ENCODE peak calls at places on chromosomes 11 and 22, in eight cellular contexts. Q, E, V, K, T, M, C and H are unnamed samples.

GRCh38 chr11:15575409-15575808 is 460.7 kb downstream of the INSC start:
- DNase-seq in E (no peak), C (no peak), V (no peak), Q (no peak), K (no peak), T (no peak), M (no peak), H (no peak)

GRCh38 chr11:12017243-12017678 is 8.8 kb upstream of the DKK3 start:
- DNase-seq in Q (no peak), E (no peak), T (no peak), K (no peak), V (no peak), M (no peak), C (no peak), H (no peak)

GRCh38 chr22:32413715-32414114 is 1.7 kb upstream of the RTCB start:
- DNase-seq in M (no peak), V (no peak), C (no peak), Q (no peak), K (no peak), E (no peak), T (no peak), H (no peak)

GRCh38 chr11:56819916-56820315 is 71.4 kb upstream of the OR9G4 start:
- DNase-seq in E (no peak), V (no peak), C (no peak), T (no peak), K (no peak), Q (no peak), M (no peak), H (no peak)

GRCh38 chr22:34976474-34976873 is 89.5 kb upstream of the ISX start:
- DNase-seq in V (no peak), E (no peak), C (no peak), Q (no peak), T (no peak), M (no peak), K (no peak), H (no peak)

GRCh38 chr11:31102875-31103274 is 266.7 kb downstream of the DCDC1 start:
- DNase-seq in C (no peak), V (no peak), E (no peak), T (no peak), Q (no peak), K (no peak), M (no peak), H (no peak)

GRCh38 chr11:45333023-45333422 is 46.9 kb upstream of the SYT13 start:
- DNase-seq in M (no peak), E (no peak), Q (no peak), C (no peak), K (no peak), V (no peak), T (no peak), H (no peak)

GRCh38 chr11:128888034-128888985 is 2.8 kb upstream of the KCNJ5 start:
- DNase-seq in T (no peak), M (no peak), C (no peak), Q (no peak), K (no peak), E (peak; percentile 55), V (no peak), H (no peak)

GRCh38 chr11:93089474-93090102 is 108.2 kb downstream of the SLC36A4 start:
- DNase-seq in C (no peak), E (peak; percentile 28), Q (peak; percentile 38), M (no peak), V (no peak), K (no peak), T (no peak), H (no peak)

GRCh38 chr11:130528301-130528651 is 79.8 kb downstream of the ADAMTS15 start:
- DNase-seq in V (no peak), K (no peak), T (no peak), M (no peak), Q (no peak), C (no peak), E (no peak), H (no peak)

GRCh38 chr11:73237471-73238290 is 19.6 kb downstream of the P2RY2 start:
- DNase-seq in M (no peak), C (peak; percentile 33), E (no peak), T (no peak), K (peak; percentile 35), V (peak; percentile 71), Q (no peak), H (no peak)

GRCh38 chr11:124829986-124830385 is 29.8 kb upstream of the MSANTD2 start:
- DNase-seq in T (no peak), M (no peak), C (no peak), K (no peak), E (no peak), Q (no peak), V (no peak), H (no peak)

GRCh38 chr11:44145011-44145777 is 49.7 kb downstream of the EXT2 start:
- DNase-seq in K (no peak), Q (no peak), C (no peak), M (no peak), E (no peak), V (no peak), T (no peak), H (no peak)

GRCh38 chr11:34238966-34239365 is 118.8 kb downstream of the ABTB2 start:
- DNase-seq in T (no peak), C (no peak), V (no peak), E (no peak), M (no peak), K (no peak), Q (no peak), H (no peak)

GRCh38 chr11:65436412-65437032 is 13.9 kb downstream of the NEAT1 start:
- DNase-seq in T (no peak), V (no peak), M (no peak), Q (peak; percentile 29), K (no peak), C (no peak), E (no peak), H (no peak)

GRCh38 chr11:44484211-44484610 is 81.3 kb upstream of the CD82 start:
- DNase-seq in V (no peak), C (no peak), E (no peak), T (no peak), K (no peak), Q (no peak), M (no peak), H (no peak)

GRCh38 chr11:1500466-1501420 is 14.2 kb upstream of the MOB2 start:
- DNase-seq in M (no peak), K (no peak), E (no peak), Q (no peak), V (peak; percentile 51), T (peak; percentile 7), C (peak; percentile 19), H (no peak)

GRCh38 chr11:88553204-88553603 is 215.7 kb upstream of the CTSC start:
- DNase-seq in V (no peak), M (no peak), E (no peak), Q (no peak), C (no peak), T (no peak), K (no peak), H (no peak)

GRCh38 chr22:27135582-27135981 is 478.2 kb downstream of the MIAT start:
- DNase-seq in Q (no peak), M (no peak), C (no peak), V (no peak), E (no peak), K (no peak), T (no peak), H (no peak)

GRCh38 chr22:50001388-50002231 is 11.0 kb downstream of the IL17REL start:
- DNase-seq in V (no peak), Q (no peak), K (no peak), E (peak; percentile 4), M (no peak), T (no peak), C (peak; percentile 25), H (no peak)

GRCh38 chr11:120529214-120529613 is 17.7 kb downstream of the GRIK4 start:
- DNase-seq in Q (no peak), K (no peak), M (no peak), E (no peak), C (no peak), V (no peak), T (no peak), H (no peak)

GRCh38 chr22:36117053-36117554 is 43.5 kb downstream of the APOL3 start:
- DNase-seq in M (no peak), V (no peak), T (no peak), E (peak; percentile 22), C (peak; percentile 37), Q (no peak), K (no peak), H (no peak)

GRCh38 chr11:15101072-15101701 is 13.5 kb upstream of the INSC start:
- DNase-seq in V (peak; percentile 86), C (peak; percentile 40), M (peak; percentile 57), K (no peak), T (peak; percentile 34), E (peak; percentile 74), Q (peak; percentile 65), H (peak; percentile 58)

GRCh38 chr11:3101921-3102640 is 44.9 kb upstream of the CARS1 start:
- DNase-seq in M (no peak), C (peak; percentile 30), V (no peak), K (no peak), T (no peak), Q (no peak), E (no peak), H (no peak)
- H3K4me1 ChIP-seq in M (no peaks in the 10 kb centered on the region), C (no peaks in the 10 kb centered on the region), V (peaks cover 16% of the 10 kb centered on the region), K (no peaks in the 10 kb centered on the region), T (peaks cover 4% of the 10 kb centered on the region), Q (no peaks in the 10 kb centered on the region), E (no peaks in the 10 kb centered on the region), H (peaks cover 4% of the 10 kb centered on the region)

GRCh38 chr11:20051783-20052399 is 108.4 kb downstream of the DBX1 start:
- DNase-seq in K (no peak), Q (no peak), C (no peak), M (no peak), T (no peak), E (no peak), V (no peak), H (no peak)
- H3K4me1 ChIP-seq in K (peaks cover 15% of the 10 kb centered on the region), Q (no peaks in the 10 kb centered on the region), C (peaks cover 12% of the 10 kb centered on the region), M (peaks cover 10% of the 10 kb centered on the region), T (peaks cover 70% of the 10 kb centered on the region), E (peaks cover 2% of the 10 kb centered on the region), V (no peaks in the 10 kb centered on the region), H (peaks cover 4% of the 10 kb centered on the region)

DNA sequence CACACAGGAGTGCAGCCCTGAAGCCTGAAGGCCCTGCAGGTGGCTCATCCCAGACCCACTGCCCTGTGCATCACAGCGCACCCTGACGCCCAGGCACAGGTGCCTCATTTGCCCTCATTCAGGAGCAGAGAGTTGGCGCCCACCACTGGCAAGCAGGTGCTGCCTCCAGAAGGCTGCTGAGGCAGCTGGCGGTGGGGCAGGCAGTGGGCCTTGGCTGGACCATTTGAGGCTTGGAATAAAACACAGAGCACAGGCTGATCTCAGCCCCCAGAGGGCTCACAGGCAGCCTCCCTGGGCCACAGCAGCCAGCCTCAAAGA is 1151.9 kb downstream of the BRD1 start:
- DNase-seq in V (no peak), E (no peak), K (no peak), T (no peak), Q (no peak), M (no peak), C (no peak), H (no peak)
- H3K4me1 ChIP-seq in V (no peaks in the 10 kb centered on the region), E (no peaks in the 10 kb centered on the region), K (no peaks in the 10 kb centered on the region), T (no peaks in the 10 kb centered on the region), Q (no peaks in the 10 kb centered on the region), M (no peaks in the 10 kb centered on the region), C (no peaks in the 10 kb centered on the region), H (no peaks in the 10 kb centered on the region)

DNA sequence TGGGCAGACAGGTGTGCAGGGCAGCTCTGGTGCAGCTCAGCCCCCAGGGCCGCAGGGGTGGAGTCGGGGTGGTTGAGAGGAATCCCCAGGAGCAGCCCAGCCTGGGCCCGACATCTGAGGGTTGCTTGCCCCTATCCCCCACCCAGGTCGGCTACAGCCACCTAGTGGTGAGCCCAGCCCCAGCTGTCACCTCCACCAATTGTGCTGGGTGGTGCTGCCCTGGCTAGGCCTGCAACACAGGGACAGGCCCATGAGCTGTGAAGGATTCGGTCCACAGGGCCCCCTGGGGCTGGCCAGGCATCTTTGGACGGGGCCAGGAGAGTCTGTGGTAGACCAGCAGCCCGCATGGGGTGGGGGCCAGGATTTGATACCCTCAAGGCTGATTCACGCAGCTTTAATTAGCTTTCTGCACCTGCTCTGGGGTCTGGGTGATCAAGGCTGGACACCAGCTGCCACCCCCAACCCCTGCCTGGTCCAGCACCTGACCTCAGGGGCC is 29.5 kb downstream of the RTN4R start:
- DNase-seq in Q (peak; percentile 32), E (peak; percentile 79), K (no peak), C (peak; percentile 58), V (peak; percentile 89), M (peak; percentile 38), T (no peak), H (peak; percentile 60)
- H3K4me1 ChIP-seq in Q (no peaks in the 10 kb centered on the region), E (peaks cover 22% of the 10 kb centered on the region), K (no peaks in the 10 kb centered on the region), C (peaks cover 39% of the 10 kb centered on the region), V (peaks cover 68% of the 10 kb centered on the region), M (peaks cover 30% of the 10 kb centered on the region), T (peaks cover 53% of the 10 kb centered on the region), H (peaks cover 4% of the 10 kb centered on the region)